ENCODE peak calls at places on chromosomes 16 and 17, in seven cellular contexts. I is lower lobe of right lung; S is mucosa of descending colon; T is CD4-positive, alpha-beta T cell; Y is body of pancreas; M is HCT116; E is Calu3. R is an unnamed sample.

GRCh38 chr17:39104046-39104445 is 47.4 kb downstream of the PLXDC1 start:
- DNase-seq in S (no peak), E (no peak), T (no peak), M (no peak), I (no peak), Y (no peak), R (no peak)

GRCh38 chr17:73616120-73616872 is 27.9 kb downstream of the SDK2 start:
- DNase-seq in T (no peak), Y (no peak), S (no peak), E (no peak), I (no peak), M (no peak), R (no peak)

GRCh38 chr17:61483778-61484116 is 31.5 kb downstream of the TBX4 start:
- DNase-seq in I (no peak), Y (no peak), M (no peak), T (no peak), E (no peak), S (no peak), R (no peak)

GRCh38 chr17:66431910-66432309 is 129.5 kb downstream of the PRKCA start:
- DNase-seq in M (no peak), Y (no peak), S (no peak), I (no peak), T (no peak), E (no peak), R (no peak)

GRCh38 chr17:40462343-40463121 is 19.3 kb downstream of the IGFBP4 start:
- DNase-seq in M (no peak), E (peak; percentile 43), Y (no peak), I (no peak), T (no peak), S (no peak), R (no peak)

GRCh38 chr16:54591816-54592246 is 305.2 kb upstream of the IRX3 start:
- DNase-seq in E (no peak), S (no peak), I (no peak), T (no peak), Y (no peak), M (no peak), R (no peak)

GRCh38 chr16:57469917-57470470 is 7.5 kb downstream of the POLR2C start:
- DNase-seq in Y (no peak), T (no peak), I (no peak), E (no peak), S (no peak), M (no peak), R (no peak)

GRCh38 chr16:23071202-23072083 is 77.8 kb downstream of the USP31 start:
- DNase-seq in T (no peak), S (no peak), Y (no peak), E (no peak), M (no peak), I (no peak), R (no peak)

GRCh38 chr16:72923757-72924156 is 124.2 kb downstream of the ZFHX3 start:
- DNase-seq in I (no peak), Y (no peak), M (no peak), E (no peak), S (no peak), T (no peak), R (no peak)

GRCh38 chr17:39231587-39232551 is 6.1 kb upstream of the STAC2 start:
- DNase-seq in S (no peak), M (no peak), T (peak; percentile 53), Y (peak; percentile 37), I (peak; percentile 70), E (peak; percentile 88), R (no peak)

GRCh38 chr16:30941600-30942420 is 7.1 kb upstream of the ORAI3 start:
- DNase-seq in I (peak; percentile 90), S (peak; percentile 88), E (peak; percentile 88), T (peak; percentile 49), Y (peak; percentile 82), M (peak; percentile 46), R (no peak)

GRCh38 chr17:1890758-1891450 is 61.1 kb downstream of the RPA1 start:
- DNase-seq in I (no peak), E (no peak), T (no peak), M (no peak), S (no peak), Y (no peak), R (no peak)

GRCh38 chr16:69932691-69933392 is 18.3 kb upstream of the CLEC18A start:
- DNase-seq in M (no peak), T (no peak), Y (no peak), E (no peak), S (no peak), I (peak; percentile 33), R (peak; percentile 85)

GRCh38 chr16:50276801-50277560 is 10.6 kb downstream of the ADCY7 start:
- DNase-seq in Y (no peak), E (no peak), I (no peak), S (no peak), M (no peak), T (no peak), R (no peak)

GRCh38 chr17:51848451-51848850 is 310.1 kb downstream of the CA10 start:
- DNase-seq in T (no peak), I (no peak), S (no peak), M (no peak), Y (no peak), E (no peak), R (no peak)

GRCh38 chr16:12503201-12503600 is 300.5 kb downstream of the CPPED1 start:
- DNase-seq in M (no peak), E (no peak), S (no peak), T (no peak), Y (no peak), I (no peak), R (peak; percentile 42)

GRCh38 chr16:6031102-6031501 is 933.5 kb upstream of the EEF2KMT start:
- DNase-seq in I (no peak), T (no peak), Y (no peak), M (no peak), S (no peak), E (no peak), R (no peak)

GRCh38 chr17:40548982-40549680 is 16.1 kb downstream of the CCR7 start:
- DNase-seq in S (peak; percentile 45), I (peak; percentile 71), Y (peak; percentile 16), M (no peak), T (no peak), E (peak; percentile 94), R (peak; percentile 72)

GRCh38 chr17:38509772-38510423 is 81.6 kb downstream of the ARHGAP23 start:
- DNase-seq in E (no peak), I (no peak), S (no peak), Y (no peak), T (no peak), M (no peak), R (no peak)

GRCh38 chr16:86462334-86463084 is 47.8 kb upstream of the FOXF1 start:
- DNase-seq in I (no peak), T (no peak), E (no peak), S (no peak), M (no peak), Y (no peak), R (no peak)

GRCh38 chr17:59786536-59787319 is 79.3 kb downstream of the VMP1 start:
- DNase-seq in T (peak; percentile 48), M (peak; percentile 100), E (peak; percentile 73), S (no peak), Y (peak; percentile 58), I (no peak), R (no peak)

GRCh38 chr17:61583242-61583641 is 7.8 kb downstream of the NACA2 start:
- DNase-seq in M (peak; percentile 65), Y (no peak), S (no peak), E (no peak), T (no peak), I (no peak), R (no peak)

DNA sequence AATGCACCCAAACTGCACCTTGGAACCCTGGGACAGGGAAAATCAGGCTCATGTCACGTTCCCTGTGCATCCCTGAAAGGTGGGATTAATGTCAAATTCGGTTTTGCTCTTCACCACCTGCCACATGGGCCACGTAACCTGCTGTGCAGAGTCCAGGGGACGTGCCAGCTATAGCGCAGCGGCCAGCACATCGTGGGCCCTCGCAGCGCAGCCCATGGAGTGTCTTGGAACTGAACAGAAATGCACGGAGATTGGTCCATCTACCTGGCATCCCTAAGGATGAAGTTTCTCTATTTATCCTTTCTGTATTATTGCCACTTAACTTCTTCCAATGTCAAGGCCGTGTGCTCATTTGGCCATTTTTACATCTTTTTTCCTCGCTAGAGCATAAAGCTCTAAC is 68.1 kb upstream of the TRAP1 start:
- DNase-seq in Y (no peak), M (no peak), E (no peak), I (no peak), T (no peak), S (no peak), R (no peak)
- TF ChIP-seq CTCF in Y (no peak), M (no peak), E (no peak), I (no peak), T (no peak), S (no peak), R (no peak)

GRCh38 chr17:16217002-16217635 is at the start of gene PIGL:
- DNase-seq in S (peak; percentile 90), I (peak; percentile 90), T (peak; percentile 83), Y (peak; percentile 89), E (peak; percentile 81), M (peak; percentile 91), R (peak; percentile 94)
- TF ChIP-seq CTCF in S (no peak), I (no peak), T (no peak), Y (no peak), E (no peak), M (no peak), R (no peak)

GRCh38 chr16:78553268-78554044 is 454.0 kb downstream of the WWOX start:
- DNase-seq in I (no peak), T (no peak), Y (no peak), S (no peak), E (no peak), M (no peak), R (no peak)
- TF ChIP-seq CTCF in I (no peak), T (no peak), Y (no peak), S (no peak), E (no peak), M (no peak), R (no peak)

GRCh38 chr16:715448-716249 is 731 bp downstream of the METRN start:
- DNase-seq in E (peak; percentile 63), S (no peak), T (no peak), I (no peak), M (no peak), Y (no peak), R (no peak)
- TF ChIP-seq CTCF in E (no peak), S (no peak), T (no peak), I (no peak), M (peak; percentile 2), Y (no peak), R (peak; percentile 66)

DNA sequence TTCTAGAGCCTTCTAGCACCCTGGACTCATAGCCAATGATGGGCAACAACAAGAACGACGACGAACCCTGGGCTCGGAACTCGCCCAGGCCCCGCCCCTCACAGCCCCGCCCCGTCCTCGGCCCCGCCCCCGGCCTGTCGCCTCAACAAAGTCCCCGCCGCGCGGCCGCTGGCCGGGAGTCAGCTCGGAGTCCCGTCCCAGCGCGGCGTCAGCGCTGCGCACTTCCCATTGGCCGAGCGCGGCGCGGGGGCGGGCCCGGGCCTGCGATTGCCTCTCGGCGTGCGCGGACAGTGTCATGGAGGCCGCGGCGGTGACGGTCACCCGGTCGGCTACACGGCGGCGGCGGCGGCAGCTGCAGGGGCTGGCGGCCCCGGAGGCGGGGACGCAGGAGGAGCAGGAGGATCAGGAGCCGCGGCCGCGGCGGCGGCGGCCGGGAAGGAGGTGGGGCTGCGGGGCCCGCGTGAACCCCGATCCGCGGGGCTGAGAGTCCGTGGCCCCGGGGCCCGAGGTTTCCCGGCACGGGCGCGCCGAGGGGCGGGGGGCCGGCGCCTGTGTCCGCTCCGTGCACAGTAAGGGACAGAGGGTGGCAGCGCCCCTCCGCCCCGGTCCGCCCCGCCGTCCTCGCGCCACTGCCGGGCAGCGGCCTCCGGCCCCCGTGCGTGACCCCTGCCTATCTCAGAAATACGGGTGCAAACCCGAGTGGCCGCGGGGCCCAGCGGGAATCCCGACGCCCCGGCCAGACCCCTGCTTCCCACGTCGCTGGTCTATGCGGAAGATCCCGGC is at the start of gene ENGASE:
- DNase-seq in M (peak; percentile 92), S (peak; percentile 96), Y (peak; percentile 95), E (peak; percentile 96), T (peak; percentile 90), I (peak; percentile 97), R (peak; percentile 95)
- TF ChIP-seq CTCF in M (no peak), S (no peak), Y (no peak), E (no peak), T (no peak), I (no peak), R (peak; percentile 14)

R was measured in chondrocyte.